ENCODE peak calls at places on chromosomes 5 and 9, in ten cellular contexts. A is Caki2; X is OCI-LY7; K is astrocyte of the spinal cord; Z is CD8-positive, alpha-beta T cell; M is globus pallidus; Q is Calu3; W is cardiac muscle cell; L is fibroblast of the conjunctiva; N is endothelial cell. C is an unnamed sample.

GRCh38 chr5:89338935-89339334 is 456.0 kb upstream of the MEF2C start:
- DNase-seq in W (peak), L (peak), K (peak), Z (no peak), X (no peak), N (no peak), M (no peak), A (no peak), Q (no peak), C (no peak)

GRCh38 chr5:109329296-109330252 is 80.2 kb downstream of the PJA2 start:
- DNase-seq in K (peak), Z (no peak), Q (no peak), X (no peak), L (peak), N (no peak), M (no peak), A (no peak), W (peak), C (no peak)

GRCh38 chr9:98124637-98125426 is 5.8 kb upstream of the TRIM14 start:
- DNase-seq in A (no peak), Z (no peak), L (no peak), X (no peak), W (no peak), N (no peak), M (no peak), Q (no peak), K (no peak), C (no peak)

GRCh38 chr9:2255128-2255527 is 240.0 kb downstream of the SMARCA2 start:
- DNase-seq in A (no peak), Q (no peak), L (no peak), N (no peak), X (no peak), K (no peak), W (peak), Z (no peak), M (no peak), C (no peak)

GRCh38 chr9:131094622-131095021 is 1.7 kb upstream of the AIF1L start:
- DNase-seq in W (peak), K (no peak), A (no peak), Q (no peak), X (no peak), Z (no peak), N (no peak), L (peak), M (no peak), C (no peak)

GRCh38 chr9:105854056-105854782 is 159.9 kb downstream of the TMEM38B start:
- DNase-seq in N (no peak), Q (no peak), K (no peak), Z (no peak), M (no peak), W (no peak), A (no peak), X (no peak), L (no peak), C (no peak)

GRCh38 chr5:607541-608285 is 4.4 kb upstream of the CEP72 start:
- DNase-seq in X (peak), W (no peak), Q (no peak), L (no peak), A (no peak), M (no peak), K (no peak), N (no peak), Z (no peak), C (no peak)

GRCh38 chr5:71905804-71906711 is 187.0 kb downstream of the CARTPT start:
- DNase-seq in Z (no peak), L (no peak), X (no peak), N (no peak), W (no peak), A (no peak), K (no peak), M (no peak), Q (peak), C (no peak)

GRCh38 chr9:123741214-123741613 is 188.7 kb downstream of the DENND1A start:
- DNase-seq in L (no peak), Q (no peak), K (no peak), W (no peak), A (no peak), Z (no peak), N (no peak), M (no peak), X (no peak), C (no peak)

GRCh38 chr9:116286287-116286686 is 132.7 kb downstream of the PAPPA start:
- DNase-seq in K (peak), Q (no peak), W (no peak), Z (no peak), M (no peak), L (no peak), A (no peak), N (no peak), X (no peak), C (no peak)

GRCh38 chr9:38687389-38687842 is 32.5 kb downstream of the FAM240B start:
- DNase-seq in M (peak), K (peak), Q (peak), W (peak), L (no peak), N (no peak), Z (peak), A (no peak), X (no peak), C (peak)

GRCh38 chr5:148511832-148512347 is 128.1 kb downstream of the FBXO38 start:
- DNase-seq in N (no peak), W (no peak), X (no peak), L (no peak), K (no peak), M (peak), Z (no peak), A (no peak), Q (no peak), C (no peak)

GRCh38 chr5:95076395-95077165 is 208.3 kb downstream of the MCTP1 start:
- DNase-seq in Q (no peak), M (no peak), Z (no peak), W (no peak), X (no peak), A (no peak), K (no peak), N (no peak), L (no peak), C (no peak)

GRCh38 chr9:87711857-87712800 is 13.8 kb upstream of the CTSL start:
- DNase-seq in Q (no peak), L (peak), Z (no peak), X (no peak), W (peak), K (peak), A (peak), M (no peak), N (no peak), C (no peak)

GRCh38 chr9:115924669-115924987 is 229.0 kb upstream of the PAPPA start:
- DNase-seq in Z (no peak), M (no peak), K (no peak), A (no peak), L (no peak), Q (no peak), W (no peak), N (no peak), X (no peak), C (no peak)

GRCh38 chr5:121915765-121916164 is 46.0 kb upstream of the SRFBP1 start:
- DNase-seq in Q (no peak), W (no peak), L (no peak), Z (no peak), K (no peak), N (no peak), X (no peak), A (no peak), M (no peak), C (no peak)

GRCh38 chr5:124839371-124839998 is 93.0 kb upstream of the ZNF608 start:
- DNase-seq in L (no peak), W (peak), X (no peak), K (no peak), Q (no peak), A (no peak), N (no peak), Z (no peak), M (peak), C (no peak)

GRCh38 chr5:154757647-154758406 is 2.6 kb downstream of the LARP1 start:
- DNase-seq in W (peak), M (no peak), A (peak), X (peak), Z (peak), L (no peak), Q (peak), N (no peak), K (no peak), C (no peak)

GRCh38 chr9:112174965-112175795 is at the start of gene SUSD1:
- DNase-seq in M (no peak), A (peak), K (no peak), X (no peak), W (peak), Q (peak), L (no peak), Z (no peak), N (peak), C (no peak)

GRCh38 chr9:93089481-93089991 is 6.5 kb upstream of the CARD19 start:
- DNase-seq in X (no peak), L (no peak), N (no peak), A (no peak), W (no peak), Q (no peak), K (no peak), Z (no peak), M (no peak), C (no peak)

GRCh38 chr5:91366571-91366970 is 16.5 kb downstream of the ARRDC3 start:
- DNase-seq in M (no peak), K (peak), L (no peak), N (no peak), Q (no peak), X (no peak), W (no peak), A (no peak), Z (no peak), C (no peak)

GRCh38 chr9:86135374-86135773 is 36.0 kb upstream of the GOLM1 start:
- DNase-seq in N (no peak), L (no peak), A (no peak), K (no peak), M (no peak), X (no peak), Z (no peak), W (no peak), Q (no peak), C (no peak)

GRCh38 chr9:123611228-123611627 is 255.2 kb downstream of the CRB2 start:
- DNase-seq in A (no peak), M (no peak), Z (no peak), L (peak), Q (no peak), N (no peak), W (peak), X (no peak), K (peak), C (no peak)

GRCh38 chr9:5511935-5512580 is 1.7 kb downstream of the PDCD1LG2 start:
- DNase-seq in X (no peak), Z (no peak), L (no peak), M (no peak), Q (no peak), W (no peak), K (no peak), A (no peak), N (no peak), C (no peak)

GRCh38 chr5:91556-92263 is at the start of gene PLEKHG4B:
- DNase-seq in K (no peak), X (no peak), A (no peak), W (no peak), L (no peak), Z (no peak), Q (no peak), N (peak), M (no peak), C (no peak)

GRCh38 chr5:170147051-170147785 is 41.5 kb downstream of the FOXI1 start:
- DNase-seq in A (no peak), N (no peak), K (no peak), M (no peak), Z (no peak), W (no peak), Q (no peak), X (no peak), L (no peak), C (no peak)

GRCh38 chr9:134742822-134743221 is 101.2 kb downstream of the COL5A1 start:
- DNase-seq in W (no peak), Z (no peak), X (no peak), L (no peak), A (no peak), M (no peak), Q (no peak), K (no peak), N (peak), C (no peak)

GRCh38 chr5:132830436-132831094 is at the start of gene SHROOM1:
- DNase-seq in W (peak), K (no peak), Z (no peak), M (no peak), L (no peak), Q (peak), A (peak), X (peak), N (no peak), C (peak)

GRCh38 chr9:126114409-126114760 is 212.2 kb upstream of the MVB12B start:
- DNase-seq in N (no peak), W (no peak), A (no peak), Q (no peak), X (no peak), L (no peak), M (no peak), K (no peak), Z (no peak), C (no peak)

GRCh38 chr5:139667001-139667729 is 19.0 kb downstream of the CXXC5 start:
- DNase-seq in W (no peak), Q (no peak), K (no peak), A (no peak), Z (no peak), N (no peak), M (no peak), X (peak), L (no peak), C (no peak)

GRCh38 chr5:37803487-37803886 is 36.4 kb downstream of the GDNF start:
- DNase-seq in L (no peak), A (no peak), W (no peak), N (no peak), K (no peak), X (no peak), Q (no peak), Z (no peak), M (no peak), C (no peak)

GRCh38 chr5:8473827-8474568 is 605.0 kb downstream of the MTRR start:
- DNase-seq in N (no peak), A (no peak), W (no peak), Q (no peak), M (no peak), X (no peak), L (no peak), K (no peak), Z (no peak), C (no peak)

GRCh38 chr9:75976549-75976948 is 86.1 kb downstream of the PCSK5 start:
- DNase-seq in K (no peak), A (no peak), W (no peak), Z (no peak), M (no peak), X (no peak), N (no peak), L (no peak), Q (no peak), C (no peak)

GRCh38 chr5:133407277-133407632 is 205.1 kb downstream of the FSTL4 start:
- DNase-seq in M (no peak), Z (no peak), X (no peak), K (no peak), Q (no peak), N (no peak), L (no peak), A (no peak), W (no peak), C (no peak)

GRCh38 chr9:90970603-90971002 is 169.0 kb downstream of the SYK start:
- DNase-seq in X (no peak), N (no peak), M (no peak), Q (no peak), W (no peak), Z (no peak), L (no peak), K (peak), A (no peak), C (no peak)

GRCh38 chr5:32767948-32768427 is 56.9 kb downstream of the NPR3 start:
- DNase-seq in A (peak), W (peak), M (no peak), N (no peak), L (peak), K (peak), Q (peak), Z (no peak), X (no peak), C (peak)

GRCh38 chr5:179393078-179393477 is 47.8 kb upstream of the ADAMTS2 start:
- DNase-seq in L (peak), K (peak), A (peak), M (no peak), X (no peak), N (no peak), W (peak), Z (no peak), Q (no peak), C (peak)

C was measured in LoVo.